ENCODE peak calls at places on chromosomes 4 and X, in five cellular contexts. I is CD4-positive, alpha-beta T cell; A is neural progenitor cell; C is osteoblast; N is uterus. F is an unnamed sample.

GRCh38 chrX:39171686-39172085 is 370.4 kb downstream of the MID1IP1 start:
- DNase-seq in I (no peak), N (no peak), C (no peak), A (no peak), F (no peak)

GRCh38 chrX:71181558-71181909 is 36.9 kb downstream of the NLGN3 start:
- DNase-seq in I (no peak), C (no peak), N (peak), A (peak), F (peak)

GRCh38 chrX:71998836-71999509 is 88.3 kb downstream of the NHSL2 start:
- DNase-seq in A (peak), C (no peak), I (no peak), N (no peak), F (no peak)

GRCh38 chrX:39613508-39613921 is 484.2 kb downstream of the BCOR start:
- DNase-seq in A (peak), N (peak), C (no peak), I (no peak), F (no peak)

GRCh38 chr4:78770091-78770642 is 6.0 kb upstream of the BMP2K start:
- DNase-seq in C (no peak), N (no peak), I (no peak), A (no peak), F (no peak)

GRCh38 chr4:128468485-128468989 is 180.9 kb upstream of the PGRMC2 start:
- DNase-seq in N (peak), A (no peak), C (peak), I (no peak), F (no peak)

GRCh38 chr4:101818362-101818761 is 27.8 kb downstream of the BANK1 start:
- DNase-seq in A (no peak), C (no peak), N (no peak), I (no peak), F (no peak)

GRCh38 chrX:51182545-51182944 is 150.1 kb upstream of the NUDT10 start:
- DNase-seq in A (peak), I (no peak), N (no peak), C (peak), F (no peak)

GRCh38 chrX:80285131-80285773 is 135.0 kb upstream of the TENT5D start:
- DNase-seq in A (peak), N (no peak), C (no peak), I (no peak), F (no peak)

DNA sequence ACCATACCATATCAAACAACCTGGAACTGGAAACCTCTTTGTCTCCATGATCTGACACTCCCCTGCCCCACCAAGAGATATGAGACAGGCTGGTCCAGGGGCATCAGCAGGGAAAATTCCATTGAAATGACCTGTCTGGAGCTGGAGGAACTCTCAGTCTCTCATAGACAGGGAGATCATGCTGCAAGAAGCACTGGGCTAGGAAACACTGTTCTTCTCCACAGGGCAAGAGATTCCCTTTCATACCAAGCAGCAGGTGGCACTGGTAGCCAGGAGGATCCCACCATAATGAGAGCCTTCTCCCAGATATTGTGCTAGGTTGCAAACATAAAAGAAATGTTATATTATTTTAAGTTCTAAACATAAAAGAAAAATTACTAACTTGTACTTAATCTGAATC is 14.5 kb upstream of the NALF2 start:
- DNase-seq in C (no peak), A (peak), N (no peak), I (no peak), F (no peak)
- TF ChIP-seq CTCF in C (no peak), A (no peak), N (no peak), I (no peak), F (no peak)

GRCh38 chr4:41814565-41814964 is 66.0 kb upstream of the PHOX2B start:
- DNase-seq in C (no peak), I (no peak), N (no peak), A (peak), F (no peak)
- TF ChIP-seq CTCF in C (peak), I (no peak), N (no peak), A (peak), F (no peak)

GRCh38 chr4:138512766-138513165 is 270.6 kb upstream of the SLC7A11 start:
- DNase-seq in A (no peak), C (no peak), N (no peak), I (no peak), F (no peak)

GRCh38 chr4:138510053-138510452 is 267.9 kb upstream of the SLC7A11 start:
- DNase-seq in C (peak), N (no peak), A (no peak), I (no peak), F (no peak)

GRCh38 chr4:138507527-138507926 is 265.4 kb upstream of the SLC7A11 start:
- DNase-seq in I (no peak), N (no peak), A (no peak), C (no peak), F (no peak)

GRCh38 chr4:138513535-138513934 is 271.4 kb upstream of the SLC7A11 start:
- DNase-seq in N (no peak), A (no peak), I (no peak), C (no peak), F (no peak)

DNA sequence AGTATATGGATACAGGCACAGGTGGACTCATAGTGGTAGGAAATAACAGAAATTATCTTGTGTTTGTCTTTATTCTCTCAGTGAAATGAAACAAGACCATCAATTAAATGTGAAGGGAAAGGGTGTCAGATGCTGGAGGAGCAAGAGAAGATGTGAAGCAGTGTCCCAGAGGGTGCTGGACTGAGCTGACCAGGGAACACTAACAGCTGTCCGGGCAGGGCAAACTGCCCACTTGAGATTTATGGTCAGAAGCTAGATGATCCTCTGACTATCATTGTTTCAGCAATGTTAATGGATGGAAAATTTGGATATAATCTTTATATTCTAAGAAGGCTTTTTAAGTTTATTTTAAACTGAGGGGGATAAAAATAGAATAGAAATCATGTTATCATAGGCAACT is 267.2 kb upstream of the SLC7A11 start:
- DNase-seq in C (no peak), A (no peak), I (no peak), N (no peak), F (no peak)
- TF ChIP-seq CTCF in C (no peak), A (no peak), I (no peak), N (no peak), F (no peak)

DNA sequence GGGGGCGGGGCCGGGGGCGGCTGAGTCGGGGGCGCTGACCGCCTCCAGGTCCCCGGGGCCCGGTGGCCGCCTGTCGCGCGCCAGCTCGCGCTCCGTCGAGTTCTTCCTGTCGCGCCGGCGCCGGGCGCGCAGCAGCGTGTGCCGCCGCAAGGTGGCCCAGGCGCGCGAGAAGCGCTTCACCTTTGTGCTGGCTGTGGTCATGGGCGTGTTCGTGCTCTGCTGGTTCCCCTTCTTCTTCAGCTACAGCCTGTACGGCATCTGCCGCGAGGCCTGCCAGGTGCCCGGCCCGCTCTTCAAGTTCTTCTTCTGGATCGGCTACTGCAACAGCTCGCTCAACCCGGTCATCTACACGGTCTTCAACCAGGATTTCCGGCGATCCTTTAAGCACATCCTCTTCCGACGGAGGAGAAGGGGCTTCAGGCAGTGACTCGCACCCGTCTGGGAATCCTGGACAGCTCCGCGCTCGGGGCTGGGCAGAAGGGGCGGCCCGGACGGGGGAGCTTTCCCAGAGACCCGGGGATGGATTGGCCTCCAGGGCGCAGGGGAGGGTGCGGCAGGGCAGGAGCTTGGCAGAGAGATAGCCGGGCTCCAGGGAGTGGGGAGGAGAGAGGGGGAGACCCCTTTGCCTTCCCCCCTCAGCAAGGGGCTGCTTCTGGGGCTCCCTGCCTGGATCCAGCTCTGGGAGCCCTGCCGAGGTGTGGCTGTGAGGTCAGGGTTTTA is 1.5 kb downstream of the ADRA2C start:
- DNase-seq in N (no peak), I (no peak), C (no peak), A (peak), F (no peak)
- TF ChIP-seq CTCF in N (no peak), I (no peak), C (no peak), A (peak), F (no peak)

GRCh38 chr4:42654606-42655005 is 2.3 kb downstream of the ATP8A1 start:
- DNase-seq in A (no peak), I (no peak), N (no peak), C (peak), F (no peak)
- TF ChIP-seq CTCF in A (no peak), I (no peak), N (no peak), C (no peak), F (no peak)

DNA sequence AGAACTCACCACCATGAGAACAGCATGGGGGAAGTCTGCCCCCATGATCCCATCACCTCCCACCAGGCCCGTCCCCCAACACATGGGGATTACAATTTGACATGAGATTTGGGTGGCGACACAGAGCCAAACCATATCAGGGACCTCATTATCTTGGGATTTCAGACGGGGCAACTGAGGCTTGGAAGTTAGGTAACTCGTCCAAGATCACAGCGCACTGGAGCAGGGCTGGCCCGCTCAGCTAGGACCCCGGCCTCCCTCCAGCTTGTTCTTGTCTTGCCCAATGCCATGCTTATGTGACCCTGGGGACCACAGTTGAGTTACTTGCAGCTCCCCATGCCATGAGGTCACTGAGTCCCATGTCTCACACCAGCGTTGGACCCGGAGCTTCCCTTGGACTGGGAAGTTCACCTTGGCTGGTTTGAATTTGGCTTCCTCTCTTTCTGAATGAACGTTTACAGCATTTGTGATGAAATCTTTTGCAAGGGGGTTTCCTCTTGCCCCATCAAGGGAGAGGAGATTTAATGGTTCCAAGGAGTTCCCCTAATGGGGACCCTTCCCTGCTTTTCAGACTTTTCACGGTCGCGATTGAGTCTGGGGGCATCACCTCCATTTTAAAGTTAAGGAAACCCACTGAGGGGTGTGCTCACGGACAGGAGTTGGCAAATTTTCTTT is 18.2 kb downstream of the HTRA3 start:
- DNase-seq in N (no peak), C (peak), A (no peak), I (no peak), F (no peak)
- TF ChIP-seq CTCF in N (no peak), C (no peak), A (no peak), I (no peak), F (no peak)

GRCh38 chr4:148376151-148376550 is 66.1 kb downstream of the NR3C2 start:
- DNase-seq in C (no peak), I (peak), A (no peak), N (no peak), F (no peak)

GRCh38 chr4:148369919-148370318 is 72.3 kb downstream of the NR3C2 start:
- DNase-seq in C (no peak), N (no peak), A (no peak), I (no peak), F (no peak)

GRCh38 chr4:148373093-148373492 is 69.1 kb downstream of the NR3C2 start:
- DNase-seq in A (no peak), C (no peak), N (no peak), I (no peak), F (no peak)

DNA sequence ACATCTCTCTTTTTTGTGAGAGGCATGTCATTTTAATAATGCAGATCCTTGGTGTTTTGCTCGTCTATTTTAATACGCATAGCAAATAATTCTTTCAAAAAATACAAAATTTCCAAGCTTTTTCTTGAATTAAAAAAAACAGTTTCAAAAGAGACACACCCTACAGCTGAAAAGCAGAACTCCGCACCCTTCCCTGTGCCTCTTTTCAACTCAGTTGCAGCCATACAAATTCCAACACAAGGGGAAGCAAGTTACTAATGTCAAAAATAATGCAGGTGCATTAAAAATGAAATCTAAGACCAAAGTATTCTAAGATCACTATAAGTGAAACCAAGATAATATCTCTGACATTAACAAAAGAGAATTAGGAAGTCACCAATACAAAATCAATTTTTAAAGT is 66.6 kb downstream of the NR3C2 start:
- DNase-seq in A (no peak), I (no peak), N (no peak), C (no peak), F (no peak)
- TF ChIP-seq CTCF in A (no peak), I (no peak), N (no peak), C (no peak), F (no peak)

F was measured in natural killer cell.